ENCODE peak calls at places on chromosomes 13 and 19, in six cellular contexts. One of them, this sample, is unnamed.

GRCh38 chr19:37594982-37595382 is 306 bp downstream of the ZNF540 start:
- DNase-seq in SK-N-SH: no peak
- DNase-seq in PC-3: no peak
- DNase-seq in OCI-LY7: no peak
- DNase-seq in GM23248: peak
- DNase-seq in hepatocyte: peak
- DNase-seq in this sample: no peak

GRCh38 chr19:28067882-28068281 is 1145.1 kb downstream of the UQCRFS1 start:
- DNase-seq in SK-N-SH: no peak
- DNase-seq in PC-3: no peak
- DNase-seq in OCI-LY7: no peak
- DNase-seq in GM23248: no peak
- DNase-seq in hepatocyte: no peak
- DNase-seq in this sample: no peak

GRCh38 chr13:46492946-46493345 is 60.0 kb upstream of the LRCH1 start:
- DNase-seq in SK-N-SH: peak
- DNase-seq in PC-3: peak
- DNase-seq in OCI-LY7: peak
- DNase-seq in GM23248: peak
- DNase-seq in hepatocyte: peak
- DNase-seq in this sample: peak

GRCh38 chr19:34232566-34233481 is 21.5 kb upstream of the GARRE1 start:
- DNase-seq in SK-N-SH: no peak
- DNase-seq in PC-3: peak
- DNase-seq in OCI-LY7: no peak
- DNase-seq in GM23248: peak
- DNase-seq in hepatocyte: peak
- DNase-seq in this sample: no peak

GRCh38 chr13:31111136-31111535 is 50.6 kb downstream of the HSPH1 start:
- DNase-seq in SK-N-SH: no peak
- DNase-seq in PC-3: no peak
- DNase-seq in OCI-LY7: no peak
- DNase-seq in GM23248: peak
- DNase-seq in hepatocyte: no peak
- DNase-seq in this sample: no peak

GRCh38 chr19:55319786-55320185 is 5.4 kb downstream of the TMEM150B start:
- DNase-seq in SK-N-SH: peak
- DNase-seq in PC-3: no peak
- DNase-seq in OCI-LY7: peak
- DNase-seq in GM23248: peak
- DNase-seq in hepatocyte: peak
- DNase-seq in this sample: peak

GRCh38 chr19:18259848-18260247 is 14.4 kb downstream of the IQCN start:
- DNase-seq in SK-N-SH: no peak
- DNase-seq in PC-3: no peak
- DNase-seq in OCI-LY7: no peak
- DNase-seq in GM23248: peak
- DNase-seq in hepatocyte: no peak
- DNase-seq in this sample: no peak

GRCh38 chr19:4328243-4328990 is 10.2 kb downstream of the STAP2 start:
- DNase-seq in SK-N-SH: peak
- DNase-seq in PC-3: no peak
- DNase-seq in OCI-LY7: peak
- DNase-seq in GM23248: peak
- DNase-seq in hepatocyte: peak
- DNase-seq in this sample: peak

GRCh38 chr13:98998831-98999634 is 21.2 kb upstream of the DOCK9 start:
- DNase-seq in SK-N-SH: no peak
- DNase-seq in PC-3: no peak
- DNase-seq in OCI-LY7: no peak
- DNase-seq in GM23248: peak
- DNase-seq in hepatocyte: no peak
- DNase-seq in this sample: no peak

GRCh38 chr13:74889321-74889720 is 592.6 kb downstream of the TBC1D4 start:
- DNase-seq in SK-N-SH: no peak
- DNase-seq in PC-3: peak
- DNase-seq in OCI-LY7: no peak
- DNase-seq in GM23248: no peak
- DNase-seq in hepatocyte: no peak
- DNase-seq in this sample: no peak

GRCh38 chr13:32781906-32782305 is 195.7 kb downstream of the PDS5B start:
- DNase-seq in SK-N-SH: no peak
- DNase-seq in PC-3: no peak
- DNase-seq in OCI-LY7: no peak
- DNase-seq in GM23248: no peak
- DNase-seq in hepatocyte: no peak
- DNase-seq in this sample: no peak

GRCh38 chr13:112348642-112349345 is 27.4 kb upstream of the SPACA7 start:
- DNase-seq in SK-N-SH: no peak
- DNase-seq in PC-3: no peak
- DNase-seq in OCI-LY7: no peak
- DNase-seq in GM23248: no peak
- DNase-seq in hepatocyte: no peak
- DNase-seq in this sample: no peak

GRCh38 chr19:38975214-38975860 is at the start of gene FBXO17:
- DNase-seq in SK-N-SH: peak
- DNase-seq in PC-3: no peak
- DNase-seq in OCI-LY7: no peak
- DNase-seq in GM23248: peak
- DNase-seq in hepatocyte: peak
- DNase-seq in this sample: peak

GRCh38 chr13:37617162-37617561 is 18.6 kb upstream of the POSTN start:
- DNase-seq in SK-N-SH: no peak
- DNase-seq in PC-3: peak
- DNase-seq in OCI-LY7: no peak
- DNase-seq in GM23248: peak
- DNase-seq in hepatocyte: peak
- DNase-seq in this sample: peak

GRCh38 chr19:10474962-10475451 is 28.1 kb downstream of the KEAP1 start:
- DNase-seq in SK-N-SH: peak
- DNase-seq in PC-3: no peak
- DNase-seq in OCI-LY7: no peak
- DNase-seq in GM23248: no peak
- DNase-seq in hepatocyte: no peak
- DNase-seq in this sample: no peak

GRCh38 chr19:14514215-14514871 is 3.9 kb downstream of the DNAJB1 start:
- DNase-seq in SK-N-SH: no peak
- DNase-seq in PC-3: no peak
- DNase-seq in OCI-LY7: no peak
- DNase-seq in GM23248: no peak
- DNase-seq in hepatocyte: no peak
- DNase-seq in this sample: no peak

GRCh38 chr19:14515501-14516047 is 2.6 kb downstream of the DNAJB1 start:
- DNase-seq in SK-N-SH: no peak
- DNase-seq in PC-3: no peak
- DNase-seq in OCI-LY7: no peak
- DNase-seq in GM23248: no peak
- DNase-seq in hepatocyte: no peak
- DNase-seq in this sample: no peak

GRCh38 chr19:14509382-14509781 is 8.8 kb downstream of the DNAJB1 start:
- DNase-seq in SK-N-SH: no peak
- DNase-seq in PC-3: no peak
- DNase-seq in OCI-LY7: no peak
- DNase-seq in GM23248: no peak
- DNase-seq in hepatocyte: no peak
- DNase-seq in this sample: no peak

GRCh38 chr19:14511245-14511625 is 7.0 kb downstream of the DNAJB1 start:
- DNase-seq in SK-N-SH: no peak
- DNase-seq in PC-3: peak
- DNase-seq in OCI-LY7: no peak
- DNase-seq in GM23248: no peak
- DNase-seq in hepatocyte: no peak
- DNase-seq in this sample: no peak

GRCh38 chr19:14512420-14512961 is 5.7 kb downstream of the DNAJB1 start:
- DNase-seq in SK-N-SH: no peak
- DNase-seq in PC-3: no peak
- DNase-seq in OCI-LY7: no peak
- DNase-seq in GM23248: no peak
- DNase-seq in hepatocyte: no peak
- DNase-seq in this sample: no peak
- TF ChIP-seq EZH2phosphoT487 in SK-N-SH: no peak
- TF ChIP-seq EZH2phosphoT487 in PC-3: no peak
- TF ChIP-seq EZH2phosphoT487 in OCI-LY7: no peak
- TF ChIP-seq EZH2phosphoT487 in GM23248: no peak
- TF ChIP-seq EZH2phosphoT487 in hepatocyte: no peak
- TF ChIP-seq EZH2phosphoT487 in this sample: no peak

DNA sequence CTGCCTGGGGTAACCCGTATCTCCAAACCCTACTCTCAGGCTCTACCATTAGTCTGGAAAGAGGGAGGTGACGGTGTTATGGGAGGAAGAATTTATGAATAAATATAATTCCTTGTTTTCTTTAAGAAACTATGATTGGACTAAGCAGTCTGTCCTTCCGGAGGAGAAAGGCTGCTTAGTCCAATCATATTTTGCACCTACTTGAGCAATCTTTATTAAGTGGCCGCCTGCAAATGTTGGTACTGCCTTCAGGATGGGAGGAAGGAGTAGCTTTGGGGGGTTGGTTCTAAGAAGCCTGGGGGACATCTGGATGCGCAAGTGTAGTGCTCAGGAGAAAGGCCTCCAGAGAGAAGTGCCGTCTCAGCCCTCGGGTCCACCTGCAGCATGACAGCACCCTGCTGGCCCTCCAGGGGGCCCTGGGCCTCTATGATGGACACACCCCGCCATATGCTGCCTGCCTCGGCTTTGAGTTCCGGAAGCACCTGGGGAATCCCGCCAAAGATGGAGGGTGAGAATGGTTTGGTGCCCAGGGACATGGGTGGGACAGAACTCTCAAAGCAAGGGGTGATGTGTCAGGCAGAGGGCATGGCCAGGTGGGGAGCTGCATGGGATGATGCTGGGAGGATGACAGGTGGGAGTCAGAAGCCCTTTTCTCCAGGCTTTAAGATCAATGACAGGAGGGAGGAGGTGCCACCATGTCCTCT is 4.0 kb downstream of the ACP4 start:
- DNase-seq in SK-N-SH: peak
- DNase-seq in PC-3: peak
- DNase-seq in OCI-LY7: peak
- DNase-seq in GM23248: peak
- DNase-seq in hepatocyte: peak
- DNase-seq in this sample: no peak
- TF ChIP-seq EZH2phosphoT487 in SK-N-SH: no peak
- TF ChIP-seq EZH2phosphoT487 in PC-3: no peak
- TF ChIP-seq EZH2phosphoT487 in OCI-LY7: no peak
- TF ChIP-seq EZH2phosphoT487 in GM23248: no peak
- TF ChIP-seq EZH2phosphoT487 in hepatocyte: no peak
- TF ChIP-seq EZH2phosphoT487 in this sample: no peak

GRCh38 chr13:92494915-92495314 is 731.7 kb upstream of the GPC6 start:
- DNase-seq in SK-N-SH: no peak
- DNase-seq in PC-3: no peak
- DNase-seq in OCI-LY7: no peak
- DNase-seq in GM23248: no peak
- DNase-seq in hepatocyte: no peak
- DNase-seq in this sample: no peak

DNA sequence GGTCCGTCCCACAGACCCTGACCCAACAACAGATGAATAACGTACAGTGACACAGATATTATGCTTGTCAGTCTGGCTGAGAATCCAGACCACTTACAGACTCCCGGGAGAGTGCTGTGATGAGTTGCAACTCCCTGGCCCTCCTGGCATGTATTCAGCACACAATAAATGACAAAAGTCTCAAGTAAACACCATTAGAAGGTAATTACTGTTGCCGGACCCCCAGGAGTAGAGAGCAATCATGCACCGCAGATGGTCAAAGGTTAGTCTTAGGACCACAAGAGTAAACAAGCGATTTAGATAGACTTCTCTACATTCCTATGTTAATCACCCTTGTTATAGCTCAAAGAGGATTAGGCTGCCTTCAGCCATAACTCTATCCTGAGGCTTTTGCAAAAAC is 726.4 kb upstream of the GPC6 start:
- DNase-seq in SK-N-SH: no peak
- DNase-seq in PC-3: no peak
- DNase-seq in OCI-LY7: no peak
- DNase-seq in GM23248: no peak
- DNase-seq in hepatocyte: peak
- DNase-seq in this sample: peak
- TF ChIP-seq EZH2phosphoT487 in SK-N-SH: no peak
- TF ChIP-seq EZH2phosphoT487 in PC-3: no peak
- TF ChIP-seq EZH2phosphoT487 in OCI-LY7: no peak
- TF ChIP-seq EZH2phosphoT487 in GM23248: no peak
- TF ChIP-seq EZH2phosphoT487 in hepatocyte: no peak
- TF ChIP-seq EZH2phosphoT487 in this sample: no peak

GRCh38 chr13:97435794-97436193 is 1.8 kb downstream of the RAP2A start:
- DNase-seq in SK-N-SH: no peak
- DNase-seq in PC-3: no peak
- DNase-seq in OCI-LY7: peak
- DNase-seq in GM23248: peak
- DNase-seq in hepatocyte: no peak
- DNase-seq in this sample: no peak
- TF ChIP-seq EZH2phosphoT487 in SK-N-SH: no peak
- TF ChIP-seq EZH2phosphoT487 in PC-3: no peak
- TF ChIP-seq EZH2phosphoT487 in OCI-LY7: no peak
- TF ChIP-seq EZH2phosphoT487 in GM23248: no peak
- TF ChIP-seq EZH2phosphoT487 in hepatocyte: no peak
- TF ChIP-seq EZH2phosphoT487 in this sample: no peak

GRCh38 chr13:96216543-96216942 is 126.6 kb downstream of the HS6ST3 start:
- DNase-seq in SK-N-SH: no peak
- DNase-seq in PC-3: no peak
- DNase-seq in OCI-LY7: no peak
- DNase-seq in GM23248: no peak
- DNase-seq in hepatocyte: no peak
- DNase-seq in this sample: peak
- TF ChIP-seq EZH2phosphoT487 in SK-N-SH: no peak
- TF ChIP-seq EZH2phosphoT487 in PC-3: no peak
- TF ChIP-seq EZH2phosphoT487 in OCI-LY7: no peak
- TF ChIP-seq EZH2phosphoT487 in GM23248: no peak
- TF ChIP-seq EZH2phosphoT487 in hepatocyte: no peak
- TF ChIP-seq EZH2phosphoT487 in this sample: no peak

DNA sequence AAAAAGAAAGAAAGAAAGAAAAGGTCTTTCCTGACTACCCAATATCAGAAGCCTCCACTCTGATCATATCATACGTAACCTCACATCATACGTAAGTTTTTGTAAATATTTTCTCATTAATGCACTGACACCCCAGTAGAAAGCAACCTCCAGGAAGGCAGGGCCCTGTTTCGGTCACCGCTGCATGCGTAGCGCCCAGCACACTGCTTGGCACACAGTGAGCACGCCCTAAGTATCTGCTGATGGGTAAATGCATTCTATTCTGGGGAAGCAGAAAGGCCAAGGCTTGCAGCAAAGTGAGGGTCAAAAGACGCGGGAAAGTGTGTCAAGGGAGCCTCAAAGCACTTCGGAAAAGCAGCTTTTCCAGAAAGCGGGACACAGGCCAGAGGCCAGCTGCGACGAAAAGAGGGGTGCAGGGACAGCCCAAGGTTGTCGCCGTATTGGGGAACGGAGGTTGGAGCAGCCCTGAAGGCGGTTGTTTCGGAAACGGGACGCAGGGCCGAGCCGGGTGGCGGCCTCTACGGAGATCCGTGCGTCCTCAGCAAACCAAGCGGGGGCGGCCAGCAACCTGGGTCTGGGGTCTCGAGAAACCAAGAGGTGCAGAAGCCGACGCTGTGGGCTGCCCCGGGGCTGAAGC is 466 bp downstream of the SUGP1 start:
- DNase-seq in SK-N-SH: peak
- DNase-seq in PC-3: no peak
- DNase-seq in OCI-LY7: peak
- DNase-seq in GM23248: peak
- DNase-seq in hepatocyte: no peak
- DNase-seq in this sample: peak
- TF ChIP-seq EZH2phosphoT487 in SK-N-SH: no peak
- TF ChIP-seq EZH2phosphoT487 in PC-3: no peak
- TF ChIP-seq EZH2phosphoT487 in OCI-LY7: no peak
- TF ChIP-seq EZH2phosphoT487 in GM23248: no peak
- TF ChIP-seq EZH2phosphoT487 in hepatocyte: no peak
- TF ChIP-seq EZH2phosphoT487 in this sample: no peak